ENCODE peak calls at places on chromosomes 2 and 18, in nine cellular contexts. D, X, Y, J, W, H, M, Q and F are unnamed samples.

GRCh38 chr2:132562245-132562644 is 107.8 kb downstream of the LYPD1 start:
- DNase-seq in D (no peak), X (no peak), Y (peak; percentile 27), J (no peak), W (no peak), H (no peak), M (no peak), Q (no peak), F (no peak)

GRCh38 chr2:17752892-17753802 is 463 bp downstream of the SMC6 start:
- DNase-seq in D (peak; percentile 37), X (peak; percentile 30), Y (peak; percentile 43), J (peak; percentile 83), W (no peak), H (peak; percentile 60), M (peak; percentile 42), Q (no peak), F (peak; percentile 38)

GRCh38 chr2:36362291-36362690 is 6.7 kb downstream of the CRIM1 start:
- DNase-seq in D (no peak), X (peak; percentile 80), Y (peak; percentile 91), J (peak; percentile 83), W (no peak), H (no peak), M (no peak), Q (no peak), F (peak; percentile 71)

GRCh38 chr2:212392544-212392943 is 146.1 kb downstream of the ERBB4 start:
- DNase-seq in D (no peak), X (no peak), Y (no peak), J (no peak), W (no peak), H (no peak), M (no peak), Q (no peak), F (no peak)

GRCh38 chr2:20400306-20400705 is 46.6 kb upstream of the RHOB start:
- DNase-seq in D (no peak), X (no peak), Y (no peak), J (no peak), W (no peak), H (no peak), M (no peak), Q (peak; percentile 43), F (no peak)

GRCh38 chr2:206980413-206980812 is 41.1 kb downstream of the CPO start:
- DNase-seq in D (no peak), X (no peak), Y (no peak), J (no peak), W (no peak), H (no peak), M (no peak), Q (no peak), F (no peak)

GRCh38 chr18:3541549-3542386 is 91.8 kb downstream of the TGIF1 start:
- DNase-seq in D (no peak), X (no peak), Y (no peak), J (peak; percentile 54), W (peak; percentile 11), H (no peak), M (no peak), Q (no peak), F (peak; percentile 17)

GRCh38 chr2:211709394-211709793 is 829.2 kb downstream of the ERBB4 start:
- DNase-seq in D (no peak), X (no peak), Y (no peak), J (no peak), W (no peak), H (no peak), M (no peak), Q (no peak), F (no peak)

GRCh38 chr2:148031152-148031551 is 10.3 kb downstream of the MBD5 start:
- DNase-seq in D (no peak), X (no peak), Y (no peak), J (no peak), W (no peak), H (no peak), M (no peak), Q (no peak), F (no peak)

GRCh38 chr2:86260978-86261377 is 61.7 kb downstream of the MRPL35 start:
- DNase-seq in D (no peak), X (no peak), Y (no peak), J (no peak), W (no peak), H (no peak), M (no peak), Q (no peak), F (no peak)

GRCh38 chr18:46772396-46772795 is 15.5 kb upstream of the ST8SIA5 start:
- DNase-seq in D (no peak), X (peak; percentile 10), Y (no peak), J (no peak), W (no peak), H (no peak), M (no peak), Q (no peak), F (no peak)

GRCh38 chr2:235106874-235107639 is 155.2 kb downstream of the SH3BP4 start:
- DNase-seq in D (peak; percentile 63), X (peak; percentile 81), Y (peak; percentile 83), J (peak; percentile 52), W (no peak), H (peak; percentile 65), M (no peak), Q (no peak), F (peak; percentile 83)

GRCh38 chr2:222423632-222424280 is 587 bp upstream of the SGPP2 start:
- DNase-seq in D (no peak), X (peak; percentile 12), Y (no peak), J (peak; percentile 66), W (peak; percentile 67), H (no peak), M (no peak), Q (no peak), F (peak; percentile 95)

GRCh38 chr2:37934591-37935513 is 9.8 kb downstream of the RMDN2 start:
- DNase-seq in D (no peak), X (no peak), Y (no peak), J (no peak), W (peak; percentile 70), H (no peak), M (no peak), Q (no peak), F (no peak)

GRCh38 chr2:177628817-177629216 is 236.2 kb downstream of the AGPS start:
- DNase-seq in D (no peak), X (no peak), Y (no peak), J (no peak), W (no peak), H (no peak), M (no peak), Q (no peak), F (no peak)

GRCh38 chr2:216034065-216034464 is 20.7 kb upstream of the MREG start:
- DNase-seq in D (peak; percentile 40), X (peak; percentile 88), Y (peak; percentile 92), J (peak; percentile 46), W (peak; percentile 64), H (peak; percentile 83), M (peak; percentile 82), Q (no peak), F (peak; percentile 64)

GRCh38 chr2:112156152-112156986 is 18.2 kb downstream of the FBLN7 start:
- DNase-seq in D (no peak), X (peak; percentile 72), Y (peak; percentile 77), J (peak; percentile 69), W (no peak), H (no peak), M (peak; percentile 34), Q (peak; percentile 74), F (peak; percentile 42)

GRCh38 chr2:145199052-145199451 is 679.1 kb upstream of the ZEB2 start:
- DNase-seq in D (no peak), X (no peak), Y (no peak), J (no peak), W (no peak), H (no peak), M (no peak), Q (peak; percentile 48), F (no peak)

GRCh38 chr18:3441290-3441689 is 8.7 kb upstream of the TGIF1 start:
- DNase-seq in D (no peak), X (peak; percentile 58), Y (peak; percentile 36), J (no peak), W (no peak), H (peak; percentile 39), M (no peak), Q (no peak), F (peak; percentile 47)

GRCh38 chr2:37549598-37549997 is 121.8 kb downstream of the CDC42EP3 start:
- DNase-seq in D (no peak), X (no peak), Y (no peak), J (no peak), W (peak; percentile 54), H (no peak), M (no peak), Q (no peak), F (no peak)

GRCh38 chr2:196249860-196250259 is 78.5 kb upstream of the STK17B start:
- DNase-seq in D (no peak), X (no peak), Y (peak; percentile 47), J (no peak), W (no peak), H (no peak), M (no peak), Q (no peak), F (no peak)

GRCh38 chr18:55421612-55422381 is 166.2 kb downstream of the TCF4 start:
- DNase-seq in D (no peak), X (peak; percentile 67), Y (peak; percentile 69), J (peak; percentile 67), W (no peak), H (no peak), M (no peak), Q (no peak), F (no peak)
- TF ChIP-seq CTCF in D (no peak), X (no peak), Y (no peak), J (no peak), W (no peak), H (no peak), M (no peak), Q (no peak), F (no peak)

GRCh38 chr2:151344906-151345305 is 12.5 kb upstream of the TNFAIP6 start:
- DNase-seq in D (no peak), X (no peak), Y (no peak), J (no peak), W (no peak), H (no peak), M (no peak), Q (no peak), F (no peak)
- TF ChIP-seq CTCF in D (no peak), X (no peak), Y (no peak), J (no peak), W (no peak), H (no peak), M (no peak), Q (no peak), F (no peak)

GRCh38 chr2:210003394-210003793 is 956 bp downstream of the RPE start:
- DNase-seq in D (no peak), X (peak; percentile 46), Y (peak; percentile 20), J (no peak), W (no peak), H (no peak), M (no peak), Q (no peak), F (no peak)
- TF ChIP-seq CTCF in D (no peak), X (no peak), Y (no peak), J (no peak), W (no peak), H (no peak), M (no peak), Q (no peak), F (no peak)

DNA sequence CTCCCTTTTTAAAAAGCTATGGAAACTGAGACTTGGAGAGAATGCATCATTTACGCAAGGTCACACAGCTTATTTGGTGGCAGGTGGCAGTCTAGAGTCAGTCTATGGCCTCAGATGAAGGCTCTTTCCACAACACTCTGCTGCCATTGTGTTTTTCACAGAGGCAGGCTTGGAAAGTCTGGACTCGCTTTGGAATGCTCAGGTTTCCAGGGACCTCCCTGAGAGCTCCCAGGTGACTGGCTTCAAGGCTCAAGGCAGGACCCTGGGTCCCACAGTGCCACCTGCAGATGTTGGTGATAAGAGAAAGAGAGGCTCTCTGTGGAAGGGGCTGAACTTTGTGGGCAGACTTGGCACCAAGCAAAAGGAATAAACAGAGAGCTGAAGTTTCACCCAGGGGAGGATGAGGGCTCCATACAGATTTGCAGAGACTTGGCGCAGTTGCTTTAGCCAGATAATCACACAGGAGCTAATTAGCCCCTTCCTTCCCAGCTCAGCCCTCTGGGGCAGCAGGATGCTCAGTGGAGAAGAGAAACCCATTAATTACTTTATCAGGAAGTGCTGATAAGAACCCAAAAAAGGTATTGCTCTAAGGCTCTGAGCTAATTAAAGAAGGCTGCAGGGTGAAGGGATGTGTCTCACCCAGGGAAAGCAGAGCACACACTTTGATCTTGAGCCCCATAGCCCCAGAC is 103.5 kb downstream of the LBH start:
- DNase-seq in D (no peak), X (no peak), Y (no peak), J (no peak), W (peak; percentile 45), H (no peak), M (peak; percentile 17), Q (no peak), F (no peak)
- TF ChIP-seq CTCF in D (peak; percentile 45), X (no peak), Y (no peak), J (peak; percentile 25), W (peak; percentile 40), H (no peak), M (no peak), Q (peak; percentile 23), F (no peak)